ENCODE peak calls at places on chromosomes 2 and 18, in four cellular contexts. H, E, Z and X are unnamed samples.

GRCh38 chr2:22375094-22375493 is 1009.9 kb upstream of the KLHL29 start:
- DNase-seq in H (no peak), E (no peak), Z (no peak), X (no peak)

GRCh38 chr2:143034292-143035074 is 94.7 kb upstream of the ARHGAP15 start:
- DNase-seq in H (peak), E (no peak), Z (peak), X (peak)

GRCh38 chr18:80176334-80177080 is 67.4 kb downstream of the ADNP2 start:
- DNase-seq in H (no peak), E (no peak), Z (no peak), X (no peak)

GRCh38 chr2:119700866-119701265 is 21.9 kb downstream of the TMEM177 start:
- DNase-seq in H (no peak), E (no peak), Z (no peak), X (no peak)

GRCh38 chr2:205556841-205557539 is 125.3 kb upstream of the NRP2 start:
- DNase-seq in H (no peak), E (no peak), Z (no peak), X (no peak)

GRCh38 chr18:23106575-23106974 is 28.7 kb upstream of the CABLES1 start:
- DNase-seq in H (no peak), E (peak), Z (no peak), X (no peak)

GRCh38 chr2:118975133-118975532 is 33.1 kb downstream of the MARCO start:
- DNase-seq in H (no peak), E (no peak), Z (no peak), X (no peak)

GRCh38 chr2:98551316-98551715 is 57.0 kb downstream of the COA5 start:
- DNase-seq in H (no peak), E (no peak), Z (no peak), X (no peak)

GRCh38 chr2:107303964-107304363 is 418.0 kb upstream of the ST6GAL2 start:
- DNase-seq in H (no peak), E (no peak), Z (no peak), X (no peak)

GRCh38 chr2:151258121-151258520 is 3.5 kb downstream of the RBM43 start:
- DNase-seq in H (no peak), E (no peak), Z (no peak), X (no peak)

GRCh38 chr2:47239119-47239969 is 84.2 kb upstream of the STPG4 start:
- DNase-seq in H (no peak), E (no peak), Z (no peak), X (no peak)

GRCh38 chr18:907880-908512 is 3.3 kb downstream of the ADCYAP1 start:
- DNase-seq in H (no peak), E (no peak), Z (no peak), X (no peak)

GRCh38 chr2:74379851-74380789 is at the start of gene DCTN1:
- DNase-seq in H (no peak), E (no peak), Z (peak), X (peak)

GRCh38 chr2:38095655-38095995 is 19.7 kb upstream of the CYP1B1 start:
- DNase-seq in H (no peak), E (no peak), Z (no peak), X (no peak)

GRCh38 chr18:79784965-79785770 is 12.6 kb upstream of the KCNG2 start:
- DNase-seq in H (no peak), E (no peak), Z (no peak), X (no peak)

GRCh38 chr18:9055185-9055584 is 47.3 kb upstream of the NDUFV2 start:
- DNase-seq in H (no peak), E (no peak), Z (no peak), X (no peak)

GRCh38 chr2:239671916-239672849 is 271.4 kb upstream of the HDAC4 start:
- DNase-seq in H (no peak), E (no peak), Z (no peak), X (no peak)

GRCh38 chr2:198630384-198630783 is 826.0 kb downstream of the PLCL1 start:
- DNase-seq in H (no peak), E (no peak), Z (no peak), X (no peak)

GRCh38 chr2:221836091-221836490 is 264.0 kb upstream of the EPHA4 start:
- DNase-seq in H (no peak), E (no peak), Z (no peak), X (no peak)

GRCh38 chr2:150485871-150486538 is 1.5 kb downstream of the RND3 start:
- DNase-seq in H (no peak), E (peak), Z (peak), X (peak)

GRCh38 chr2:75564026-75564688 is 3.4 kb upstream of the EVA1A start:
- DNase-seq in H (no peak), E (no peak), Z (no peak), X (no peak)

GRCh38 chr2:74223941-74224770 is 25.7 kb downstream of the MTHFD2 start:
- DNase-seq in H (no peak), E (no peak), Z (no peak), X (peak)

GRCh38 chr2:21559354-21559753 is 435.6 kb downstream of the TDRD15 start:
- DNase-seq in H (no peak), E (no peak), Z (no peak), X (no peak)

GRCh38 chr2:65299246-65299645 is 71.6 kb downstream of the ACTR2 start:
- DNase-seq in H (no peak), E (no peak), Z (no peak), X (no peak)

GRCh38 chr2:160355080-160355479 is 138.5 kb downstream of the RBMS1 start:
- DNase-seq in H (no peak), E (no peak), Z (no peak), X (no peak)

GRCh38 chr2:17539596-17539992 is 902 bp upstream of the VSNL1 start:
- DNase-seq in H (no peak), E (no peak), Z (peak), X (no peak)

GRCh38 chr18:67776929-67777328 is 260.4 kb upstream of the DSEL start:
- DNase-seq in H (no peak), E (no peak), Z (no peak), X (no peak)

GRCh38 chr2:25213229-25213628 is 44.8 kb upstream of the POMC start:
- DNase-seq in H (no peak), E (no peak), Z (no peak), X (no peak)

GRCh38 chr2:213806125-213806726 is 522.0 kb downstream of the SPAG16 start:
- DNase-seq in H (no peak), E (no peak), Z (no peak), X (no peak)

GRCh38 chr18:79576686-79577351 is 102.8 kb upstream of the CTDP1 start:
- DNase-seq in H (no peak), E (peak), Z (peak), X (peak)

GRCh38 chr2:223538920-223539440 is 63.2 kb downstream of the SCG2 start:
- DNase-seq in H (no peak), E (no peak), Z (no peak), X (no peak)

GRCh38 chr2:174957049-174957448 is 48.1 kb downstream of the CHN1 start:
- DNase-seq in H (no peak), E (no peak), Z (no peak), X (no peak)

GRCh38 chr2:14717131-14717530 is 84.6 kb downstream of the LRATD1 start:
- DNase-seq in H (no peak), E (no peak), Z (no peak), X (no peak)

GRCh38 chr2:43340945-43341356 is 114.5 kb upstream of the ZFP36L2 start:
- DNase-seq in H (no peak), E (no peak), Z (no peak), X (no peak)

GRCh38 chr2:43343573-43344304 is 117.3 kb upstream of the ZFP36L2 start:
- DNase-seq in H (no peak), E (no peak), Z (peak), X (peak)

GRCh38 chr2:43340066-43340465 is 113.7 kb upstream of the ZFP36L2 start:
- DNase-seq in H (no peak), E (no peak), Z (peak), X (no peak)

GRCh38 chr2:43344911-43345373 is 118.5 kb upstream of the ZFP36L2 start:
- DNase-seq in H (no peak), E (no peak), Z (no peak), X (no peak)

GRCh38 chr2:43341959-43342757 is 115.8 kb upstream of the ZFP36L2 start:
- DNase-seq in H (no peak), E (no peak), Z (no peak), X (no peak)
- TF ChIP-seq POLR2A in H (no peak), E (no peak), Z (no peak), X (no peak)

GRCh38 chr2:153072077-153072476 is 353.7 kb downstream of the ARL6IP6 start:
- DNase-seq in H (no peak), E (no peak), Z (no peak), X (no peak)
- TF ChIP-seq POLR2A in H (no peak), E (no peak), Z (no peak), X (no peak)

DNA sequence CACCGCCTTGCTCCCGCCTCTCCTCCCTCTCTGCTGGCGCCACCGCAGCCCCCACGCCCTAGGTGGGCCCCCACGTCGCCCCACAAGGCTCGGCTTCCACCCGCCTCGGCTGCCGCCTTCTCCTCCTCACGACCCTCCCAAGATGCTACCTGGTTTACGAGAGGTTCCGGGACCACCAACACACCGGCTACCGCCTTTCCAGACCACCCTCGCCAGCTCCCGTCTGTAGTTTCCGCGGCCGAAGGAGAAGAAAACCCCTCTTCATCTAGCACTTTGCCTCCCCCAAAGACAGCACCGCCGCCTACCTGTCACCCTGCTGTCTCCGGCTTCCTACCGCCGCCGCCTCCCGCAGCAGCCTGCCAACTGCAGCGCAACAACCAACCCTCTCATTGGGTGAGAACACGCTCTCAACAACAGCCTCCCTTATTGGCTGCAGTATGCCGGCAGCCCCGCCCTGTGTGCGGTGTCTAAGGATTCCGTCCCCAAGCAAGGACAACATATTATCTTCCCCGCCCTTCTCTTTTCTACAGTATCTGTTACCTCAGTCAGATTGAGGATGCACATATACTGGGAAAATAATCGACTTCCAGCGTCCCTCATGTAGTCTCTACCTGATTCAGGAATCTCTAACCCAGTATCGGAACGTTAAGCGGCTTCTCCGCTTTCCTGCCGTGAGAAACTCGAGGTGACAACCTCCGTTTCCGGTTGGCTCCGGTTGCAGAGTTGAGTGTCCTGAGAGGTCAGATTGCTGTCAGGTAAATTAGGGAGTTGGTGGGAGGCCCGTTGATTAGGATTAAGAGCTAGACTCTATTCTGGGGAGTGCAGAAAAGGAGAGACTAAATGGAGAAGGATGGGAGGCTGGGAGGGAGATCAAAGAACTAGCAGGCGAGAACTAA is at the start of the genes HYCC2 and NDUFB3:
- DNase-seq in H (peak), E (peak), Z (peak), X (peak)
- TF ChIP-seq POLR2A in H (peak), E (peak), Z (peak), X (peak)

GRCh38 chr2:218290316-218291261 is 1.7 kb downstream of the TMBIM1 start:
- DNase-seq in H (peak), E (no peak), Z (no peak), X (no peak)

GRCh38 chr2:218284106-218284811 is 8.0 kb downstream of the TMBIM1 start:
- DNase-seq in H (no peak), E (no peak), Z (peak), X (peak)

GRCh38 chr2:218285604-218286003 is 6.7 kb downstream of the TMBIM1 start:
- DNase-seq in H (no peak), E (no peak), Z (peak), X (peak)

GRCh38 chr2:218289639-218290315 is 2.5 kb downstream of the TMBIM1 start:
- DNase-seq in H (no peak), E (no peak), Z (peak), X (no peak)

GRCh38 chr2:218286570-218287459 is 5.5 kb downstream of the TMBIM1 start:
- DNase-seq in H (peak), E (peak), Z (peak), X (peak)
- TF ChIP-seq POLR2A in H (peak), E (peak), Z (peak), X (no peak)

GRCh38 chr18:26091047-26091630 is 726 bp upstream of the SS18 start:
- DNase-seq in H (peak), E (no peak), Z (peak), X (peak)

GRCh38 chr18:26089247-26090129 is 925 bp downstream of the SS18 start:
- DNase-seq in H (no peak), E (no peak), Z (peak), X (no peak)

GRCh38 chr18:26088482-26088881 is 1.9 kb downstream of the SS18 start:
- DNase-seq in H (no peak), E (no peak), Z (no peak), X (no peak)

GRCh38 chr18:26086959-26087358 is 3.5 kb downstream of the SS18 start:
- DNase-seq in H (no peak), E (no peak), Z (no peak), X (no peak)

GRCh38 chr18:26090130-26091046 is at the start of gene SS18:
- DNase-seq in H (peak), E (peak), Z (peak), X (peak)
- TF ChIP-seq POLR2A in H (peak), E (peak), Z (peak), X (no peak)

GRCh38 chr2:235064980-235065379 is 113.2 kb downstream of the SH3BP4 start:
- DNase-seq in H (no peak), E (no peak), Z (no peak), X (no peak)

GRCh38 chr2:235061656-235062055 is 109.8 kb downstream of the SH3BP4 start:
- DNase-seq in H (no peak), E (no peak), Z (no peak), X (no peak)

GRCh38 chr2:235059161-235059560 is 107.3 kb downstream of the SH3BP4 start:
- DNase-seq in H (no peak), E (no peak), Z (no peak), X (no peak)

GRCh38 chr2:235066895-235067294 is 115.1 kb downstream of the SH3BP4 start:
- DNase-seq in H (no peak), E (no peak), Z (no peak), X (no peak)

GRCh38 chr2:235063501-235063961 is 111.7 kb downstream of the SH3BP4 start:
- DNase-seq in H (no peak), E (no peak), Z (no peak), X (peak)
- TF ChIP-seq POLR2A in H (no peak), E (no peak), Z (no peak), X (no peak)

DNA sequence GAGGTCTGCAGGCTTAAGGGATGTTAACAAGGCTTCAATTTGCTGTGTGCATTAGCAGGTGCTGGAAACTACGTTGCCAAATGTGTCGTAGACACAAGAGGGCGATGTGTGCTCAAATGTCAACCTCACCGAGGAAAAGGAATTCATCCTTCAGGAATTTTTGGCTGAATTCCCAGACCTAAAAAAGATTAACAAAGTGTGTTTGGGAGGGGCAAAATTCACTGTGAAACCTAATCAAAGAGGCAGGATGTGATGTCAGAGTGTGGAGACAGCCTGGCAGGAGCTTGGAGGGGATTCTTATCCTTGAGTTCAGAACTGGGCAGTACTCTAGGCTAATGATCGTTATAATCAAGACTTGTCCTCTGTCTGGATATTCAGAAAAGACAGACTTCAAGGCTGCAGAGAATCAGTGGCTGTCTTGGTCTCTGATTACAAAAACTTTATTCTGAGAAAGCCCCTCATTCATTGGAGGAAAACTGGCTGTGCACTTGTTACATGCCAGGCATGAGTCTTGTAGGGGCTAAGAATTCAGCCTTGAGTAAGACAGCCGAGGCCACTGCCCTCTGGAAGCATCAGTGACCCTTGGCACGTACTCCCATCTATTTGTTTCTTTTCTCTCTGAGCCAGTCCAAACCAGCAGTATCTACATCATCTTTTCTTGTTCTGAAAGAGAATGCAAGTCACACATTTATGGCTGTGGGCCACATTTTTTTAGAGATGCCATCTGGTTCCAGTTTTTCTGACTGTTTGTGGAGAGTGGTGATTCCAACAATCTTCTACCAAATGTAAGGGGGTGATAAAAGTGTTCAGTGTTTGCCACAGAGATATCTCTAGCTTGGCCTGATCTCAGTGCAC is 18.7 kb upstream of the SCYGR1 start:
- DNase-seq in H (no peak), E (no peak), Z (peak), X (peak)
- TF ChIP-seq POLR2A in H (no peak), E (no peak), Z (no peak), X (no peak)

DNA sequence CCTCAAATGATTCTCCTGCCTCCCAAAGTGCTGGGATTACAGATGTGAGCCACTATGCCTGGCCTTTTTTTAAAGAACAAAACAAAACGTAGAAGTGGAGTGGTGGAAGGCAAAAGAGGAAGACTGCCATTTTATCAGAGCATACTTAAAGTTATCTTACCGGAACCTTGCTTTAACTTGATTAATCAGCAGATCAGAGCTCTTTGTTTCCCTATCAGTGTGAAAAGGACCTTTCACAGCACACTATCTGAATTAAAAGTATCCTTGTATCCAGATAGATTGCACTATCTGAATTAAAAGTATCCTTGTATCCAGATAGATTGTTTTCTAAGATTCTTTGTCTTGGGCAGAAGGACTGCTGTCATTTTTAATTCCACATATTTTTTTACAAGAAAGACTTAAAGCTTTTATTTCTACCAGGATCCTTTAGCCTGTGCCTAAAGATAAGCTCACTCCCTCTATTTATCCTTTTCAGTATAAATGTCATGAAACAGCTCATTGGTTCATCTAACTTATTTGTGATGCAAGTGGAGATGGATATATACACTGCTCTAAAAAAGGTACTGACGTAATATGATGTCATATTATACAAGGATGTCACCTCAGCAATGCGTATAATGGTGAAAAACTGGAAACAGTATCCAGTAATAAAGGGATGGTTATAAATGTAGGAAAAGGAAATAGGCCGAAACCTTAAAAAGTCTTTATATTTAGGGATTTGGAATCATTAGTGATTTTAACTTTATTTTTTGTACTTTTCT is 17.8 kb downstream of the GMCL1 start:
- DNase-seq in H (no peak), E (no peak), Z (no peak), X (no peak)
- TF ChIP-seq POLR2A in H (no peak), E (no peak), Z (no peak), X (no peak)

GRCh38 chr2:8484502-8485283 is 197.2 kb upstream of the ID2 start:
- DNase-seq in H (no peak), E (no peak), Z (no peak), X (no peak)
- TF ChIP-seq POLR2A in H (no peak), E (no peak), Z (no peak), X (no peak)